ENCODE peak calls at places on chromosomes 3 and 15, in five cellular contexts. K, V, N, U and G are unnamed samples.

GRCh38 chr3:43034200-43034599 is 55.1 kb downstream of the GASK1A start:
- DNase-seq in U (peak), N (no peak), V (no peak), K (no peak), G (no peak)

GRCh38 chr3:141078200-141078599 is 27.1 kb downstream of the SPSB4 start:
- DNase-seq in U (no peak), K (no peak), N (no peak), V (no peak), G (no peak)

GRCh38 chr15:98648654-98649537 is 557 bp downstream of the IGF1R start:
- DNase-seq in N (peak), V (peak), U (no peak), K (peak), G (peak)

GRCh38 chr3:11118181-11118682 is 36.1 kb upstream of the HRH1 start:
- DNase-seq in U (peak), K (peak), N (no peak), V (no peak), G (no peak)

GRCh38 chr3:102866845-102867244 is 432.0 kb downstream of the ZPLD1 start:
- DNase-seq in N (no peak), U (no peak), V (no peak), K (no peak), G (no peak)

GRCh38 chr15:64686130-64686735 is 89.2 kb downstream of the RBPMS2 start:
- DNase-seq in V (no peak), U (no peak), N (no peak), K (peak), G (no peak)

GRCh38 chr15:75367913-75368688 is at the start of gene MAN2C1:
- DNase-seq in V (peak), K (peak), U (peak), N (peak), G (peak)

GRCh38 chr3:16066975-16067374 is 107.5 kb upstream of the GALNT15 start:
- DNase-seq in K (peak), V (no peak), U (no peak), N (no peak), G (no peak)

GRCh38 chr3:169390741-169391300 is 272.7 kb downstream of the MECOM start:
- DNase-seq in K (no peak), N (no peak), U (no peak), V (no peak), G (no peak)

GRCh38 chr3:25706213-25706612 is 41.5 kb upstream of the TOP2B start:
- DNase-seq in V (no peak), K (no peak), N (no peak), U (no peak), G (no peak)

GRCh38 chr3:141456328-141456689 is 30.5 kb upstream of the RASA2 start:
- DNase-seq in V (no peak), N (no peak), U (no peak), K (peak), G (peak)

GRCh38 chr15:31228980-31229826 is 97.4 kb upstream of the KLF13 start:
- DNase-seq in U (no peak), K (no peak), V (peak), N (no peak), G (no peak)

GRCh38 chr3:141477224-141477623 is 9.6 kb upstream of the RASA2 start:
- DNase-seq in U (no peak), N (no peak), K (peak), V (no peak), G (no peak)

GRCh38 chr15:48712546-48712945 is 67.0 kb upstream of the FBN1 start:
- DNase-seq in V (no peak), N (no peak), U (no peak), K (no peak), G (no peak)

GRCh38 chr15:29131336-29132109 is 138.1 kb downstream of the NSMCE3 start:
- DNase-seq in K (no peak), N (no peak), U (no peak), V (no peak), G (no peak)

GRCh38 chr3:160450846-160451245 is 1.3 kb upstream of the TRIM59 start:
- DNase-seq in N (no peak), K (peak), U (no peak), V (no peak), G (no peak)

GRCh38 chr15:54345827-54346226 is 367.6 kb downstream of the UNC13C start:
- DNase-seq in U (no peak), V (no peak), N (no peak), K (no peak), G (no peak)

GRCh38 chr15:44775923-44776322 is 39.6 kb downstream of the TRIM69 start:
- DNase-seq in U (no peak), N (no peak), V (peak), K (no peak), G (no peak)

GRCh38 chr3:38985981-38986380 is 65.8 kb downstream of the SCN11A start:
- DNase-seq in U (peak), N (no peak), V (no peak), K (no peak), G (peak)

GRCh38 chr3:178405456-178405970 is 130.7 kb upstream of the KCNMB2 start:
- DNase-seq in V (no peak), N (no peak), U (no peak), K (no peak), G (no peak)

GRCh38 chr3:158668506-158668905 is 3.9 kb downstream of the LXN start:
- DNase-seq in N (no peak), K (peak), U (no peak), V (no peak), G (no peak)

GRCh38 chr3:50345586-50345985 is at the start of gene ZMYND10:
- DNase-seq in U (no peak), V (peak), N (peak), K (peak), G (peak)

GRCh38 chr3:126340943-126341754 is 16.1 kb downstream of the KLF15 start:
- DNase-seq in K (no peak), N (no peak), V (peak), U (no peak), G (peak)

GRCh38 chr15:24761704-24762302 is 86.2 kb downstream of the NPAP1 start:
- DNase-seq in U (no peak), N (no peak), K (peak), V (no peak), G (no peak)

GRCh38 chr3:119099785-119100184 is 46.2 kb upstream of the TEX55 start:
- DNase-seq in V (no peak), N (no peak), K (no peak), U (no peak), G (no peak)

GRCh38 chr15:65903296-65904073 is 34.2 kb downstream of the RAB11A start:
- DNase-seq in K (peak), V (no peak), U (peak), N (no peak), G (no peak)

GRCh38 chr3:10548997-10549396 is 43.6 kb upstream of the ATP2B2 start:
- DNase-seq in N (no peak), U (peak), K (no peak), V (no peak), G (no peak)

GRCh38 chr15:50135123-50135541 is 16.1 kb upstream of the ATP8B4 start:
- DNase-seq in N (no peak), U (no peak), V (no peak), K (peak), G (no peak)

GRCh38 chr3:174859109-174859735 is at the start of gene NAALADL2:
- DNase-seq in V (no peak), U (no peak), K (no peak), N (no peak), G (no peak)

GRCh38 chr3:51384145-51384729 is 854 bp upstream of the MANF start:
- DNase-seq in K (no peak), U (no peak), N (peak), V (no peak), G (peak)

GRCh38 chr3:116141724-116142123 is 303.6 kb downstream of the LSAMP start:
- DNase-seq in K (peak), N (no peak), V (no peak), U (no peak), G (no peak)

GRCh38 chr3:128815318-128816064 is 63.9 kb upstream of the ACAD9 start:
- DNase-seq in N (no peak), U (no peak), K (no peak), V (no peak), G (no peak)
- TF ChIP-seq POLR2A in N (no peak), U (no peak), K (no peak), V (no peak), G (no peak)

GRCh38 chr3:14262867-14263266 is 84.2 kb downstream of the LSM3 start:
- DNase-seq in V (no peak), U (no peak), N (no peak), K (no peak), G (no peak)

GRCh38 chr3:14266361-14266760 is 87.7 kb downstream of the LSM3 start:
- DNase-seq in U (no peak), N (peak), K (peak), V (no peak), G (peak)

GRCh38 chr3:14267976-14268375 is 89.4 kb downstream of the LSM3 start:
- DNase-seq in U (no peak), V (no peak), N (no peak), K (no peak), G (no peak)

GRCh38 chr3:14263317-14264005 is 84.8 kb downstream of the LSM3 start:
- DNase-seq in N (no peak), V (no peak), K (no peak), U (no peak), G (no peak)

DNA sequence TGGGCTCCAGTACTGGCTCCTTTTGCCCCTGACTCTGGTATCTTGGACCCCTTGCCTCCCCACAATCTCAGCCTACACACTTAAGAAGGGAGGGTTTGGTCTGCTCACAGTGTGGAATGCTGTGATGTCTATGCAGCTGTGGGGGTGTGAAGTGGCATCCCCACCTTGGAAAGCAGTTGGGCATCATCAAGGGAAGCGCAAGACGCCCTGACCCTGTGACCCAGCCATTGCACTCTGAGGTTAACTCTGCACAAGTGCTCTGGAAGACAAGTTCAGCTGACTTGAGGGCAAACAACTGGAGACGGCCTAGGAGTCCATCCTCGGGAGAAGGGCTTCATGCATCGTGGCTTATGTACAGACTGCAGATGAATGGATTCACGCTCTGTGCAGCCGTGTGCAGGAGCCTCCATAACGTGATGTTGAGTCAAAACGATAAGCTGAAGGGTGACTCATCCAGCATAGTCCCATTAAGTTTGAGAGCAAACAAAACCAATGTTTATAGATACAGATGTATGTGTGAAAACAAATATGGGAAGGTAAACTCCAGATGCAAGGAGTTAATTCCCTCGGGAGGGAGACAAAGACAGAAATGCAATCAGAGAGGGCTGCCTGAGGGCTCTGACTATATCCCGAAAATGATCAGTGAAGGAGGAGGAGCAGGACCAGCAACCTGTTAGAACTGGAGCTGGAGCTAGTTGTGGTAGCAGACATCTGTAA is 86.8 kb downstream of the LSM3 start:
- DNase-seq in K (peak), N (no peak), V (no peak), U (no peak), G (no peak)
- H3K4me3 ChIP-seq in K (no peak), N (no peak), V (no peak), U (no peak), G (no peak)

GRCh38 chr3:69084326-69084667 is 440 bp upstream of the ARL6IP5 start:
- DNase-seq in U (no peak), N (no peak), K (peak), V (no peak), G (no peak)

GRCh38 chr3:69082805-69083204 is 1.9 kb upstream of the ARL6IP5 start:
- DNase-seq in K (peak), V (peak), U (no peak), N (no peak), G (peak)

GRCh38 chr3:69085543-69086132 is 901 bp downstream of the ARL6IP5 start:
- DNase-seq in K (no peak), V (peak), N (peak), U (no peak), G (peak)

GRCh38 chr3:69086133-69086722 is 1.5 kb downstream of the ARL6IP5 start:
- DNase-seq in K (peak), V (peak), U (peak), N (peak), G (peak)

DNA sequence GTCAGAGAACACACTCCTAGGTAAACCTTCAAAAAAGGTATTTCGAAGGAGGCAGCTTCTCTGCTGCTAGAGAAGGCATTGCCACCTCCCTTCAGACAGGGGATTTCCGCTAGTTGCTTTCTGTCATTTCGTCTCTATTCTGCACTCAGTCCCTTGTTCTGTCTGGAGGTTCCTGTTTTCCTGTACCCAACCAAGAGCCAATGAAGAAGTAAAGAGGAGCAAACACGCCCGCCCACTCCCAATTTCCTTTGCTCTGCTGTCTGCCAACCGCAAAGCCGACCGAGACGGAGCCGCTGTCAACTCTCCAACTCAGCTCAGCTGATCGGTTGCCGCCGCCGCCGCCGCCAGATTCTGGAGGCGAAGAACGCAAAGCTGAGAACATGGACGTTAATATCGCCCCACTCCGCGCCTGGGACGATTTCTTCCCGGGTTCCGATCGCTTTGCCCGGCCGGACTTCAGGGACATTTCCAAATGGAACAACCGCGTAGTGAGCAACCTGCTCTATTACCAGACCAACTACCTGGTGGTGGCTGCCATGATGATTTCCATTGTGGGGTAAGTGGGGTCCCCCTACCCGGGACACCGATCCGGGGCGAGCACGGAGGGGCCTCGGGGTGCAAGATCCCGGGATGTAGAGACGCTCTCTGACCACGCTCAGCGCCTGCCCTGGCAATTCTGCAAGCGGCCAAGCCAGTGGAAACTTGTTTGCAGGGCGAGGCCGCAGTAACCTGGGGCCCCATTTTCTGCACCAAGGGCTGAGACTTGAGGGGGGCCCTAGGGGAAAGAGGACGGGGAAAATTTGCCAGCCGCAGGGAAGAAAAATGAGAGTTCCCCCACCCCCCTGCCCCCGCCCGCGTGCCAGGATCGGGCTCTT is at the start of gene ARL6IP5:
- DNase-seq in K (peak), V (peak), N (peak), U (peak), G (peak)
- TF ChIP-seq POLR2A in K (no peak), V (peak), N (peak), U (peak), G (peak)

GRCh38 chr3:12556243-12556722 is 604 bp upstream of the MKRN2 start:
- DNase-seq in U (no peak), V (no peak), N (no peak), K (no peak), G (no peak)

GRCh38 chr3:12556723-12557471 is at the start of gene MKRN2:
- DNase-seq in V (peak), U (peak), K (peak), N (peak), G (peak)

GRCh38 chr3:12557472-12558105 is 702 bp downstream of the MKRN2 start:
- DNase-seq in U (no peak), K (peak), N (no peak), V (no peak), G (no peak)

GRCh38 chr3:12549971-12550760 is 4.9 kb upstream of the MKRN2OS start:
- DNase-seq in N (no peak), V (no peak), U (no peak), K (no peak), G (no peak)

DNA sequence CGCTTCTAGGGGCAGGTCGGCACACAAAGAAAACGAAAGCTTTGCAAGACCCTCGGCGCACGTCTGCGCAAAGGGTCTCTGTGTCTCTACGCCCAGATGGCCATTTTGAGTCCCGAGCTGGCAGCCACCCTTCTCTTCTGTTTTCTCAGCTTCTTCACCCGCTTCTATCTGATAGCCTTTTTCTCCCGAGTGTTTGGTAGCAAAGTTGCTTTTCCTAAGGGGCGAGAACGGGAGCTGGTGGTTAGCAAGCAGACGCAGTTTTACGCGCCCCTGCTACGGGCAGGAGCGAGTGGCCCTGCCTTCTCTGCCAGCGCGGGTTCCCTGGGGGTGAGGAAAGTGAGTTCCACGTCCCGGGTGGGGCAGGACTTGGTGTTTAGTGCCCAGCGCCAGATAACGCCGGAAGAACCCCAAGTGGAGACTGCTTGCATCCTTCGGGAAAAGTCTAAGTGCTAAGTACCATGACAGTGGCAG is 2.9 kb upstream of the MKRN2 start:
- DNase-seq in K (no peak), N (no peak), U (no peak), V (peak), G (peak)
- H3K4me3 ChIP-seq in K (peak), N (peak), U (peak), V (peak), G (peak)

GRCh38 chr15:36814085-36814484 is 234.7 kb downstream of the CDIN1 start:
- DNase-seq in U (no peak), K (no peak), N (no peak), V (no peak), G (no peak)

GRCh38 chr15:36817776-36818175 is 238.3 kb downstream of the CDIN1 start:
- DNase-seq in U (no peak), N (no peak), K (no peak), V (no peak), G (no peak)

GRCh38 chr15:36814708-36815107 is 235.3 kb downstream of the CDIN1 start:
- DNase-seq in U (no peak), V (no peak), N (no peak), K (peak), G (no peak)

GRCh38 chr15:36818260-36818659 is 238.8 kb downstream of the CDIN1 start:
- DNase-seq in K (no peak), V (no peak), U (no peak), N (no peak), G (peak)
- TF ChIP-seq POLR2A in K (no peak), V (no peak), U (no peak), N (no peak), G (no peak)